ENCODE peak calls at places on chromosome 10, in four cellular contexts. L is esophagus squamous epithelium, Z is hepatocyte, T is aorta. N is an unnamed sample. For H3K9me3, the result is how much of the 10 kb centered on the place peaks cover.

GRCh38 chr10:126668505-126668904 is 2.0 kb downstream of the C10orf90 start:
- DNase-seq in Z (no peak), L (no peak), T (no peak), N (no peak)

GRCh38 chr10:11875499-11876281 is 52.5 kb downstream of the PROSER2 start:
- DNase-seq in T (peak), L (peak), Z (peak), N (no peak)

GRCh38 chr10:123860856-123861255 is 30.8 kb downstream of the CPXM2 start:
- DNase-seq in L (no peak), T (no peak), Z (no peak), N (no peak)

GRCh38 chr10:44238212-44238611 is 146.7 kb downstream of the CXCL12 start:
- DNase-seq in T (no peak), L (no peak), Z (no peak), N (no peak)

GRCh38 chr10:61257956-61258496 is 195.2 kb downstream of the TMEM26 start:
- DNase-seq in T (no peak), Z (no peak), L (no peak), N (no peak)

GRCh38 chr10:7277874-7278273 is 133.0 kb downstream of the SFMBT2 start:
- DNase-seq in L (no peak), T (no peak), Z (no peak), N (no peak)

GRCh38 chr10:110326351-110327032 is 21.8 kb upstream of the SMNDC1 start:
- DNase-seq in T (no peak), L (no peak), Z (no peak), N (no peak)

GRCh38 chr10:48464871-48465736 is 139.8 kb downstream of the ARHGAP22 start:
- DNase-seq in Z (no peak), T (peak), L (no peak), N (no peak)

GRCh38 chr10:92993671-92994304 is 66.8 kb upstream of the CYP26C1 start:
- DNase-seq in Z (no peak), L (no peak), T (no peak), N (no peak)

GRCh38 chr10:119227825-119228224 is 20.5 kb downstream of the GRK5 start:
- DNase-seq in T (no peak), Z (no peak), L (no peak), N (no peak)

GRCh38 chr10:91103384-91104184 is 116.9 kb upstream of the PCGF5 start:
- DNase-seq in Z (no peak), T (no peak), L (no peak), N (no peak)

GRCh38 chr10:34473174-34474059 is 341.7 kb downstream of the PARD3 start:
- DNase-seq in L (no peak), T (no peak), Z (no peak), N (no peak)

GRCh38 chr10:93115661-93116383 is 42.1 kb downstream of the CYP26A1 start:
- DNase-seq in Z (peak), T (peak), L (no peak), N (peak)

GRCh38 chr10:79192677-79193003 is 123.9 kb downstream of the ZMIZ1 start:
- DNase-seq in T (no peak), Z (no peak), L (no peak), N (no peak)

GRCh38 chr10:101032637-101033201 is 1.7 kb downstream of the SFXN3 start:
- DNase-seq in Z (peak), T (peak), L (no peak), N (peak)

GRCh38 chr10:110803830-110804338 is 67.8 kb upstream of the PDCD4 start:
- DNase-seq in L (no peak), T (peak), Z (peak), N (no peak)

GRCh38 chr10:16644146-16644545 is 122.5 kb upstream of the C1QL3 start:
- DNase-seq in L (no peak), T (no peak), Z (no peak), N (no peak)

GRCh38 chr10:73908853-73909611 is 1.9 kb upstream of the PLAU start:
- DNase-seq in T (peak), Z (peak), L (no peak), N (no peak)

GRCh38 chr10:43452356-43452914 is 15.5 kb downstream of the ZNF487 start:
- DNase-seq in T (no peak), L (no peak), Z (no peak), N (no peak)

GRCh38 chr10:131547129-131547799 is 235.7 kb upstream of the TCERG1L start:
- DNase-seq in T (no peak), Z (no peak), L (no peak), N (no peak)

GRCh38 chr10:50600831-50601466 is 22.8 kb downstream of the SGMS1 start:
- DNase-seq in L (no peak), Z (no peak), T (no peak), N (no peak)

GRCh38 chr10:77710759-77711682 is 73.4 kb upstream of the KCNMA1 start:
- DNase-seq in Z (peak), T (peak), L (no peak), N (peak)

GRCh38 chr10:15084502-15084922 is 4.1 kb downstream of the ACBD7 start:
- DNase-seq in T (peak), L (no peak), Z (peak), N (no peak)

GRCh38 chr10:61793760-61794713 is 107.5 kb upstream of the ARID5B start:
- DNase-seq in Z (no peak), T (no peak), L (no peak), N (no peak)

GRCh38 chr10:125692246-125692931 is 9.4 kb upstream of the TEX36 start:
- DNase-seq in Z (no peak), T (no peak), L (no peak), N (no peak)

GRCh38 chr10:111347386-111348005 is 270.7 kb downstream of the ADRA2A start:
- DNase-seq in Z (peak), L (no peak), T (no peak), N (no peak)

GRCh38 chr10:35641430-35642015 is 573 bp downstream of the FZD8 start:
- DNase-seq in L (no peak), T (no peak), Z (peak), N (no peak)

GRCh38 chr10:110651044-110651958 is 7.2 kb downstream of the RBM20 start:
- DNase-seq in T (peak), L (no peak), Z (no peak), N (no peak)

GRCh38 chr10:101843032-101843991 is at the start of gene KCNIP2:
- DNase-seq in L (no peak), Z (peak), T (no peak), N (peak)

GRCh38 chr10:5089869-5090268 is 4.3 kb upstream of the AKR1C3 start:
- DNase-seq in L (no peak), Z (no peak), T (no peak), N (no peak)

GRCh38 chr10:97629289-97629688 is 4.0 kb downstream of the MORN4 start:
- DNase-seq in L (no peak), Z (no peak), T (no peak), N (no peak)

GRCh38 chr10:81950358-81950757 is 75.4 kb downstream of the NRG3 start:
- DNase-seq in Z (no peak), T (no peak), L (no peak), N (no peak)
- H3K9me3 ChIP-seq in Z (under half), T (under half), L (under half), N (under half)

DNA sequence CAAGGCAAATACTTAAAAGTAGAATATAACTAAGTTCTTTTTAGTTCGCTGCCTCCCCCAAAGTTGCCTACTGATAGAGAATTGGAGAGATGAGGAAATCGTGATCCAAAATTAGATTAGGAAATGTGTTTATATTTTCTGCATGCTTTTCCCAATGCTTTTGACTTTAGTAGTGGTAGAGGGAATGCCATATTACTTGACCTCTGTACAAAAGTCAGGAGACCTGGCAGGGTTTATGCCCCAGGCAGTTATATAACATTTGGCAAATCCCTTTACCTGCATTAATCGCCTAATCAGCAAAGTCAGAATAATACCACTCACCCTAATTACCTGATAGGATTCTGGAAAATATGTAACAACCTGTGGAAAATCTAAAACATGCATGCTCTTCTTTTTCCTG is 142.9 kb downstream of the ANKRD30A start:
- DNase-seq in T (no peak), Z (no peak), L (no peak), N (no peak)
- H3K9me3 ChIP-seq in T (under half), Z (under half), L (under half), N (under half)

GRCh38 chr10:42113158-42113450 is 525.3 kb downstream of the ZNF33B start:
- DNase-seq in T (no peak), L (no peak), Z (no peak), N (no peak)

GRCh38 chr10:42112331-42113157 is 525.8 kb downstream of the ZNF33B start:
- DNase-seq in Z (no peak), L (no peak), T (no peak), N (no peak)

GRCh38 chr10:42111076-42111475 is 527.3 kb downstream of the ZNF33B start:
- DNase-seq in L (no peak), Z (no peak), T (no peak), N (no peak)

DNA sequence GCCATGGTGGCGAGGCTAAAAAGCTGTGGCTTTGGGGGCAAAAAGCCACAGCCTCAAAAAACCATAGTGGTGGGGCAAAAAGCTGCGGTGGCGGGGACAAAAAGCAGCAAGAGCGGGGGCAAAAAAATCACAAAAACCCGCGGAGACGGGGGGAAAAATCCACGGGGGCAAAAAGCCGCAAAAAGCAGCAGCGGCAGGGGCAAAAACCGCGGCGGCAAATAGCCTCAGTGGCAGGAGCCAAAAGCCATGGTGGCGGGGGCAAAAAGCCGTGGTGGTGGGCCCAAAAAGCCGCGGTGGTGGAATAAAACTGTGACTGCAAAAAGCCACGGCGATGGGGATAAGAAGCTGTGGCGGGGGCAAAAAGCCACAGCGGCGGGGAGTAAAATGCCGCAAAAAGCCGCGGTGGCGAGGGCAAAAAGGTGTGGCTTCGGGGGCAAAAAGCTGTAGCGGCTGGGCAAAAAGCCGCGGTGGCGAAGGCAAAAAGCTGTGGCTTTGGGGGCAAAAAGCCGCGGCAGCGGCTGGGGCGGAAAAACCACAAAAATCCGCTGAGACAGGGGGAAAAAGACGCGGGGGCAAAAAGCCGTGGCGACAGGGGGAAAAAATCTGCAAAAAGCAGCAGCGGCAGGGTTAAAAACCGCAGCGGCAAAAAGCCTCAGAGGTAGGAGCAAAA is 526.6 kb downstream of the ZNF33B start:
- DNase-seq in L (no peak), Z (no peak), T (no peak), N (no peak)
- H3K9me3 ChIP-seq in L (under half), Z (under half), T (under half), N (under half)

DNA sequence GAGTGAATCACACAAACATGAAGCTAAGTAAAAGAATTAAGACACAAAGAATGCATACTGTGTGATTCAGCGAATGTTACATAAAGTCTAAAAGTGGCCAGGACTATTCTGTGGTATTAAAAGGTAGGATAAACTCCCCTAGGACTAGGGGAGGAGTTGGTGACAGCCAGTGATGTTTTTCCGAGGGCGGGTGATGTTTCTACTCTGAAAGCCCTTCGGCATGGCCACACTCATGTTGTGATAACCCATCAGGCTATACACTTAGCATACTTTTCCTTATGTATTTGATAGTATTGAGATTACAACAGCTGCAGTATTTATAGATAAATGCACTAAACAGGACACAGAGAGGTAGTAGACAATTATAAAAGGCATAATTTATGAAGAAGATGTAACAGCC is 15.8 kb upstream of the CYP2E1 start:
- DNase-seq in T (no peak), Z (no peak), L (no peak), N (no peak)
- H3K9me3 ChIP-seq in T (under half), Z (under half), L (under half), N (under half)

N was measured in T-helper 17 cell.